ENCODE peak calls at places on chromosomes 4 and X, in five cellular contexts. One of them, this sample, is unnamed.

GRCh38 chrX:16783452-16783851 is 2.8 kb upstream of the TXLNG start:
- DNase-seq in sigmoid colon: no peak
- DNase-seq in suprapubic skin: no peak
- DNase-seq in K562: no peak
- DNase-seq in esophagus muscularis mucosa: no peak
- DNase-seq in this sample: no peak

GRCh38 chrX:132217203-132218073 is 1.8 kb downstream of the RAP2C start:
- DNase-seq in sigmoid colon: peak; percentile 80
- DNase-seq in suprapubic skin: peak; percentile 78
- DNase-seq in K562: peak; percentile 68
- DNase-seq in esophagus muscularis mucosa: no peak
- DNase-seq in this sample: peak; percentile 61

GRCh38 chrX:120625366-120625765 is 4.5 kb downstream of the C1GALT1C1 start:
- DNase-seq in sigmoid colon: no peak
- DNase-seq in suprapubic skin: no peak
- DNase-seq in K562: no peak
- DNase-seq in esophagus muscularis mucosa: no peak
- DNase-seq in this sample: no peak

GRCh38 chrX:16671005-16671404 is 21.0 kb downstream of the S100G start:
- DNase-seq in sigmoid colon: no peak
- DNase-seq in suprapubic skin: no peak
- DNase-seq in K562: peak; percentile 50
- DNase-seq in esophagus muscularis mucosa: no peak
- DNase-seq in this sample: no peak

GRCh38 chr4:72418458-72418857 is 150.6 kb downstream of the ADAMTS3 start:
- DNase-seq in sigmoid colon: no peak
- DNase-seq in suprapubic skin: no peak
- DNase-seq in K562: no peak
- DNase-seq in esophagus muscularis mucosa: no peak
- DNase-seq in this sample: no peak

GRCh38 chrX:147962476-147962875 is 18.7 kb upstream of the FMR1NB start:
- DNase-seq in sigmoid colon: no peak
- DNase-seq in suprapubic skin: no peak
- DNase-seq in K562: no peak
- DNase-seq in esophagus muscularis mucosa: no peak
- DNase-seq in this sample: no peak

GRCh38 chrX:154019633-154020499 is at the start of gene IRAK1:
- DNase-seq in sigmoid colon: no peak
- DNase-seq in suprapubic skin: no peak
- DNase-seq in K562: peak; percentile 86
- DNase-seq in esophagus muscularis mucosa: no peak
- DNase-seq in this sample: peak; percentile 55

GRCh38 chr4:122666527-122667245 is 45.8 kb upstream of the IL21 start:
- DNase-seq in sigmoid colon: no peak
- DNase-seq in suprapubic skin: no peak
- DNase-seq in K562: no peak
- DNase-seq in esophagus muscularis mucosa: no peak
- DNase-seq in this sample: no peak

GRCh38 chrX:776529-777230 is 146.1 kb downstream of the SHOX start:
- DNase-seq in sigmoid colon: no peak
- DNase-seq in suprapubic skin: no peak
- DNase-seq in K562: no peak
- DNase-seq in esophagus muscularis mucosa: no peak
- DNase-seq in this sample: peak; percentile 28

GRCh38 chr4:149164282-149164681 is 651.4 kb downstream of the IQCM start:
- DNase-seq in sigmoid colon: no peak
- DNase-seq in suprapubic skin: no peak
- DNase-seq in K562: no peak
- DNase-seq in esophagus muscularis mucosa: no peak
- DNase-seq in this sample: no peak

GRCh38 chrX:68650491-68650890 is 3.0 kb downstream of the STARD8 start:
- DNase-seq in sigmoid colon: no peak
- DNase-seq in suprapubic skin: no peak
- DNase-seq in K562: no peak
- DNase-seq in esophagus muscularis mucosa: no peak
- DNase-seq in this sample: no peak

GRCh38 chr4:38678078-38678477 is 14.1 kb downstream of the KLF3 start:
- DNase-seq in sigmoid colon: no peak
- DNase-seq in suprapubic skin: no peak
- DNase-seq in K562: no peak
- DNase-seq in esophagus muscularis mucosa: peak; percentile 91
- DNase-seq in this sample: no peak

GRCh38 chrX:54495814-54496516 is at the start of gene FGD1:
- DNase-seq in sigmoid colon: peak; percentile 85
- DNase-seq in suprapubic skin: peak; percentile 76
- DNase-seq in K562: peak; percentile 74
- DNase-seq in esophagus muscularis mucosa: peak; percentile 91
- DNase-seq in this sample: peak; percentile 73

GRCh38 chrX:143298663-143299241 is 218.5 kb downstream of the SPANXN3 start:
- DNase-seq in sigmoid colon: no peak
- DNase-seq in suprapubic skin: no peak
- DNase-seq in K562: no peak
- DNase-seq in esophagus muscularis mucosa: no peak
- DNase-seq in this sample: no peak

GRCh38 chr4:173518419-173519102 is 11.5 kb downstream of the HAND2 start:
- DNase-seq in sigmoid colon: peak; percentile 80
- DNase-seq in suprapubic skin: no peak
- DNase-seq in K562: no peak
- DNase-seq in esophagus muscularis mucosa: no peak
- DNase-seq in this sample: no peak

GRCh38 chr4:27189683-27190082 is 329.0 kb downstream of the STIM2 start:
- DNase-seq in sigmoid colon: no peak
- DNase-seq in suprapubic skin: no peak
- DNase-seq in K562: no peak
- DNase-seq in esophagus muscularis mucosa: no peak
- DNase-seq in this sample: no peak

GRCh38 chr4:108891921-108892320 is 129.1 kb upstream of the ETNPPL start:
- DNase-seq in sigmoid colon: no peak
- DNase-seq in suprapubic skin: no peak
- DNase-seq in K562: no peak
- DNase-seq in esophagus muscularis mucosa: no peak
- DNase-seq in this sample: no peak

GRCh38 chr4:17448689-17449088 is 63.2 kb downstream of the QDPR start:
- DNase-seq in sigmoid colon: no peak
- DNase-seq in suprapubic skin: no peak
- DNase-seq in K562: no peak
- DNase-seq in esophagus muscularis mucosa: no peak
- DNase-seq in this sample: no peak

GRCh38 chr4:56255820-56256219 is 131.5 kb downstream of the AASDH start:
- DNase-seq in sigmoid colon: no peak
- DNase-seq in suprapubic skin: no peak
- DNase-seq in K562: no peak
- DNase-seq in esophagus muscularis mucosa: peak; percentile 45
- DNase-seq in this sample: no peak

GRCh38 chr4:78297075-78297815 is 240.1 kb downstream of the FRAS1 start:
- DNase-seq in sigmoid colon: no peak
- DNase-seq in suprapubic skin: no peak
- DNase-seq in K562: no peak
- DNase-seq in esophagus muscularis mucosa: no peak
- DNase-seq in this sample: no peak

GRCh38 chr4:156419080-156419638 is 465.5 kb upstream of the CTSO start:
- DNase-seq in sigmoid colon: no peak
- DNase-seq in suprapubic skin: no peak
- DNase-seq in K562: no peak
- DNase-seq in esophagus muscularis mucosa: no peak
- DNase-seq in this sample: no peak

GRCh38 chr4:163166041-163166579 is 580 bp downstream of the NAF1 start:
- DNase-seq in sigmoid colon: peak; percentile 79
- DNase-seq in suprapubic skin: peak; percentile 76
- DNase-seq in K562: peak; percentile 49
- DNase-seq in esophagus muscularis mucosa: no peak
- DNase-seq in this sample: peak; percentile 47

GRCh38 chr4:42436950-42437349 is 39.7 kb downstream of the SHISA3 start:
- DNase-seq in sigmoid colon: no peak
- DNase-seq in suprapubic skin: no peak
- DNase-seq in K562: no peak
- DNase-seq in esophagus muscularis mucosa: no peak
- DNase-seq in this sample: no peak

GRCh38 chr4:4480685-4481393 is 61.0 kb downstream of the STX18 start:
- DNase-seq in sigmoid colon: no peak
- DNase-seq in suprapubic skin: no peak
- DNase-seq in K562: no peak
- DNase-seq in esophagus muscularis mucosa: no peak
- DNase-seq in this sample: no peak

GRCh38 chrX:2385224-2385623 is 115.6 kb downstream of the DHRSX start:
- DNase-seq in sigmoid colon: no peak
- DNase-seq in suprapubic skin: no peak
- DNase-seq in K562: no peak
- DNase-seq in esophagus muscularis mucosa: no peak
- DNase-seq in this sample: no peak

GRCh38 chr4:5888222-5888701 is 4.6 kb downstream of the CRMP1 start:
- DNase-seq in sigmoid colon: no peak
- DNase-seq in suprapubic skin: no peak
- DNase-seq in K562: peak; percentile 17
- DNase-seq in esophagus muscularis mucosa: no peak
- DNase-seq in this sample: no peak

GRCh38 chr4:5891563-5892320 is 1.1 kb downstream of the CRMP1 start:
- DNase-seq in sigmoid colon: no peak
- DNase-seq in suprapubic skin: no peak
- DNase-seq in K562: no peak
- DNase-seq in esophagus muscularis mucosa: no peak
- DNase-seq in this sample: no peak

GRCh38 chr4:5888706-5889696 is 3.9 kb downstream of the CRMP1 start:
- DNase-seq in sigmoid colon: no peak
- DNase-seq in suprapubic skin: no peak
- DNase-seq in K562: no peak
- DNase-seq in esophagus muscularis mucosa: no peak
- DNase-seq in this sample: no peak

GRCh38 chr4:5892321-5893012 is 419 bp downstream of the CRMP1 start:
- DNase-seq in sigmoid colon: no peak
- DNase-seq in suprapubic skin: no peak
- DNase-seq in K562: no peak
- DNase-seq in esophagus muscularis mucosa: no peak
- DNase-seq in this sample: no peak

DNA sequence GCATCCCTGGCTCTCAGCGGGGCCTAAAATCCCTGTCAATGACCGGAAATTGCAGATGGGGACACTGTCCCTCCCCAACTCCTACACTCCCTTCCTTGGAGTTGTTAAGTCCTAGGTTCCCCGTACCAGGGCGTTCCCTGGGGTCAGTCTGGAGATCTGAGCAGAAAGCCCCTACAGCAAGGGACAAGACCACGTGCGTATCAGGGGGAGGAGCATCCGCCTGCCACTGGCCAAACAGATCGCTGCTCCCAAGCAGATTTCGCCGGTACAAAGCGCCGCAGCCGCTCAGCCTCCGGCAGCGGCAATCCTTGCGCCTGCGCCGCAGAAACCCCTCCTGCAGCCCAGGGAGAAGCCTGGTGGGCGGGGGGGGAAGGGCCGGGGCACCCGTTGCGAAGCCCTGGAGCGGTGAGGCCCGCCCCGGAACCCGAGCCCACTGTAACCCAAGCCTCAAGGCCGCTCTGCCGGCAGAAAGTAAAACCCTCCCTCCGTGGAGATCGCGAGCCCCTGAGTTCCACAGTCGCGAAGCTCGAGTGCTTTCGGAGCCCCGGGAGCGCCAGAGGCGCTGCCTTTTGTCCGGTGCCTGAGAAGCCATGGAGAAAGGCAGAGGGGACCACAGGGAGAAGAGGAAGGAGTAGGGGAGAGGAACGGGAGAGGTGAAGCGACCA is 2.7 kb downstream of the CRMP1 start:
- DNase-seq in sigmoid colon: no peak
- DNase-seq in suprapubic skin: no peak
- DNase-seq in K562: no peak
- DNase-seq in esophagus muscularis mucosa: no peak
- DNase-seq in this sample: no peak
- TF ChIP-seq EP300 in sigmoid colon: no peak
- TF ChIP-seq EP300 in suprapubic skin: no peak
- TF ChIP-seq EP300 in K562: no peak
- TF ChIP-seq EP300 in esophagus muscularis mucosa: no peak
- TF ChIP-seq EP300 in this sample: no peak

GRCh38 chrX:76971393-76972376 is 475.5 kb upstream of the FGF16 start:
- DNase-seq in sigmoid colon: no peak
- DNase-seq in suprapubic skin: no peak
- DNase-seq in K562: no peak
- DNase-seq in esophagus muscularis mucosa: no peak
- DNase-seq in this sample: no peak
- TF ChIP-seq POLR2AphosphoS5 in sigmoid colon: no peak
- TF ChIP-seq POLR2AphosphoS5 in suprapubic skin: no peak
- TF ChIP-seq POLR2AphosphoS5 in K562: no peak
- TF ChIP-seq POLR2AphosphoS5 in esophagus muscularis mucosa: no peak
- TF ChIP-seq POLR2AphosphoS5 in this sample: no peak

DNA sequence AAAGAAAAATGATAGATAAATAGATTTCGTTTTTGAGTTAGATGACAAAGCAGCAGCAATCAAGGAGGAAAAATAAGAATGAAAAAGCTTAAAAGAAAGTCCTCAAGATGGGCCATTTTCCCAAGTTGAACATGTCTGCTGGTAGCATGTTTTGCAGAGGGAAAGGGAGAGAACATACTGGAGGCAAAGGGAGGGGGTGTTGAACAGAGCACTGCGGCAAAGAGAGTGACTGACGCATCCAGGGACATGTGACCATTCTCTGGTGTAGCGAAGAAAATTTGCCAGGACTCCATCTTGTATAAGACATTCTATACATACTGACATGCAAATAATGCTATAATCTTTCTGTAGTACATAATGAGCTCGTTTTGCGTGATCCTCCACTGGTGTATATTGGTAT is 1.2 kb downstream of the LINC00632 start:
- DNase-seq in sigmoid colon: no peak
- DNase-seq in suprapubic skin: no peak
- DNase-seq in K562: no peak
- DNase-seq in esophagus muscularis mucosa: no peak
- DNase-seq in this sample: no peak
- H3K4me3 ChIP-seq in sigmoid colon: no peak overlapping the region
- H3K4me3 ChIP-seq in suprapubic skin: no peak overlapping the region
- H3K4me3 ChIP-seq in K562: no peak overlapping the region
- H3K4me3 ChIP-seq in esophagus muscularis mucosa: no peak overlapping the region
- H3K4me3 ChIP-seq in this sample: no peak overlapping the region

DNA sequence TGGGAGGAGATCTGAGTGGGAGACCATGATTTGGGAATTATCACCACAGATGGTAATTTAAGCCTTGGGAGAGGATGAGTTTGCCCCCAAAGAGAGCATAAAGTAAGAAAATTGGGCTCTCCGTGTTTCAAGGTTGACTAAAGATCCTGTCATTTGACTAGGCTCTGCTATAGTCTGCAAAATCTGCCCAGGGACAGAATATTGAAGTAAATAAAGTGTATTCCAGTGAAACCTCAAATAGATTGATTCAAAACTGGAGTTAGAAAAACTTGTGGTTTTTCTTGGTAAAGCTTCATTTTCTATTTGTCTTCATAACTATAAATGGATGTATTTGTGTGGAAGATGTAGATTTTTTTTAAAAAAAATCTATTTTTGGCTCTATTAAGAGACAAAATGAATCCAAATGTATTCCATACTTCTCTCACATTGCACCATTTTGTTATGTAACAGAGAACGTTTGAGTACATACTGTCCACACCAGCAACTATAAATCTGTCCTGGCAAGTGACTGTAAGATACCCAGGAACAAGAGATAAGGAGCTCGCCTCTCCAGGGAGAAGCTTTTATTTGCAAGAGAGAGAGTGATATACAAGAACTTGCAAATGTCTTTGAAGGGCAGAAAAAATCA is 170.2 kb downstream of the CBR4 start:
- DNase-seq in sigmoid colon: no peak
- DNase-seq in suprapubic skin: no peak
- DNase-seq in K562: no peak
- DNase-seq in esophagus muscularis mucosa: no peak
- DNase-seq in this sample: no peak
- TF ChIP-seq EP300 in sigmoid colon: peak; percentile 96
- TF ChIP-seq EP300 in suprapubic skin: peak; percentile 81
- TF ChIP-seq EP300 in K562: no peak
- TF ChIP-seq EP300 in esophagus muscularis mucosa: peak; percentile 53
- TF ChIP-seq EP300 in this sample: peak; percentile 57

GRCh38 chr4:176753049-176753448 is 39.7 kb downstream of the VEGFC start:
- DNase-seq in sigmoid colon: no peak
- DNase-seq in suprapubic skin: no peak
- DNase-seq in K562: no peak
- DNase-seq in esophagus muscularis mucosa: no peak
- DNase-seq in this sample: no peak
- TF ChIP-seq POLR2AphosphoS5 in sigmoid colon: no peak
- TF ChIP-seq POLR2AphosphoS5 in suprapubic skin: no peak
- TF ChIP-seq POLR2AphosphoS5 in K562: no peak
- TF ChIP-seq POLR2AphosphoS5 in esophagus muscularis mucosa: no peak
- TF ChIP-seq POLR2AphosphoS5 in this sample: no peak

This sample was measured in stomach.